ENCODE peak calls at places on chromosome 22, in four cellular contexts. A is activated CD8-positive, alpha-beta memory T cell treated with anti-CD3 and anti-CD28 coated beads, Interleukin-2, amount 50 U/mL, for 48 hours; L is skeletal muscle cell; H is uterus. Y is an unnamed sample.
A peak's percentile ranks its signal among the peaks of the same experiment; 100 is the strongest.

GRCh38 chr22:17443413-17444203 is 74.3 kb downstream of the CECR2 start:
- DNase-seq in A (no peak), L (no peak), H (no peak), Y (no peak)

GRCh38 chr22:27603823-27604190 is 197.7 kb downstream of the MN1 start:
- DNase-seq in A (no peak), L (no peak), H (no peak), Y (no peak)

GRCh38 chr22:41021655-41022454 is 70.5 kb upstream of the EP300 start:
- DNase-seq in A (peak; percentile 81), L (no peak), H (peak; percentile 67), Y (peak; percentile 93)

GRCh38 chr22:35681454-35682050 is 33.3 kb downstream of the APOL6 start:
- DNase-seq in A (no peak), L (no peak), H (no peak), Y (no peak)

GRCh38 chr22:17980638-17981051 is 43.7 kb downstream of the MICAL3 start:
- DNase-seq in A (peak; percentile 67), L (no peak), H (no peak), Y (peak; percentile 70)

GRCh38 chr22:27387561-27387960 is 414.0 kb downstream of the MN1 start:
- DNase-seq in A (no peak), L (no peak), H (no peak), Y (no peak)

GRCh38 chr22:21101877-21102638 is 56.3 kb downstream of the LRRC74B start:
- DNase-seq in A (no peak), L (no peak), H (no peak), Y (no peak)

GRCh38 chr22:30241576-30242371 is 4.8 kb downstream of the LIF start:
- DNase-seq in A (no peak), L (no peak), H (no peak), Y (no peak)

GRCh38 chr22:48850658-48851287 is 976.9 kb downstream of the BRD1 start:
- DNase-seq in A (no peak), L (no peak), H (no peak), Y (peak; percentile 48)

GRCh38 chr22:19122752-19123492 is 710 bp upstream of the DGCR2 start:
- DNase-seq in A (no peak), L (no peak), H (no peak), Y (no peak)

GRCh38 chr22:24208012-24208749 is 26.9 kb downstream of the SUSD2 start:
- DNase-seq in A (no peak), L (peak; percentile 94), H (peak; percentile 80), Y (no peak)

GRCh38 chr22:17098379-17098819 is 13.6 kb downstream of the IL17RA start:
- DNase-seq in A (no peak), L (no peak), H (no peak), Y (peak; percentile 64)

GRCh38 chr22:17159504-17159951 is 451 bp upstream of the HDHD5 start:
- DNase-seq in A (peak; percentile 86), L (peak; percentile 22), H (peak; percentile 45), Y (peak; percentile 80)

GRCh38 chr22:20587206-20587958 is 80.0 kb downstream of the MED15 start:
- DNase-seq in A (no peak), L (no peak), H (no peak), Y (no peak)

GRCh38 chr22:46761539-46762237 is 762 bp upstream of the TBC1D22A start:
- DNase-seq in A (no peak), L (no peak), H (no peak), Y (no peak)

GRCh38 chr22:25080855-25081254 is 118.8 kb upstream of the CRYBB3 start:
- DNase-seq in A (no peak), L (no peak), H (no peak), Y (no peak)

GRCh38 chr22:45503816-45504702 is 1.4 kb downstream of the FBLN1 start:
- DNase-seq in A (no peak), L (peak; percentile 35), H (no peak), Y (no peak)

GRCh38 chr22:39290724-39291161 is 28.7 kb downstream of the RPL3 start:
- DNase-seq in A (no peak), L (no peak), H (peak; percentile 78), Y (no peak)

GRCh38 chr22:48700566-48701295 is 1126.9 kb downstream of the BRD1 start:
- DNase-seq in A (no peak), L (no peak), H (no peak), Y (no peak)

GRCh38 chr22:36445158-36445668 is 36.2 kb downstream of the TXN2 start:
- DNase-seq in A (no peak), L (peak; percentile 66), H (peak; percentile 68), Y (no peak)

GRCh38 chr22:48368975-48369525 is 1458.6 kb downstream of the BRD1 start:
- DNase-seq in A (no peak), L (no peak), H (no peak), Y (no peak)

GRCh38 chr22:22810471-22810870 is 77.1 kb upstream of the IGLL5 start:
- DNase-seq in A (no peak), L (no peak), H (no peak), Y (no peak)

GRCh38 chr22:22431271-22432220 is 77.0 kb downstream of the ZNF280B start:
- DNase-seq in A (peak; percentile 78), L (no peak), H (peak; percentile 19), Y (no peak)

GRCh38 chr22:23527971-23528740 is 51.9 kb downstream of the IGLL1 start:
- DNase-seq in A (no peak), L (no peak), H (no peak), Y (peak; percentile 56)

GRCh38 chr22:37340331-37341262 is 58.3 kb downstream of the CYTH4 start:
- DNase-seq in A (no peak), L (no peak), H (no peak), Y (no peak)

GRCh38 chr22:43435851-43436535 is 24.2 kb downstream of the MPPED1 start:
- DNase-seq in A (no peak), L (no peak), H (no peak), Y (peak; percentile 52)

GRCh38 chr22:38467904-38468760 is at the start of gene KDELR3:
- DNase-seq in A (peak; percentile 90), L (peak; percentile 40), H (peak; percentile 57), Y (peak; percentile 86)

GRCh38 chr22:44572414-44573207 is 74.6 kb upstream of the RTL6 start:
- DNase-seq in A (peak; percentile 42), L (no peak), H (no peak), Y (peak; percentile 57)

GRCh38 chr22:39356464-39356863 is 6.7 kb downstream of the SYNGR1 start:
- DNase-seq in A (no peak), L (no peak), H (no peak), Y (no peak)

GRCh38 chr22:50190182-50190951 is 4.7 kb downstream of the TRABD start:
- DNase-seq in A (peak; percentile 86), L (no peak), H (peak; percentile 60), Y (peak; percentile 94)

GRCh38 chr22:30868663-30869385 is 99.8 kb downstream of the MORC2 start:
- DNase-seq in A (no peak), L (peak; percentile 47), H (no peak), Y (peak; percentile 54)

GRCh38 chr22:20606041-20606783 is 98.8 kb downstream of the MED15 start:
- DNase-seq in A (peak; percentile 82), L (peak; percentile 6), H (no peak), Y (peak; percentile 92)

GRCh38 chr22:49009359-49010063 is 818.2 kb downstream of the BRD1 start:
- DNase-seq in A (peak; percentile 6), L (no peak), H (no peak), Y (peak; percentile 41)

GRCh38 chr22:49323751-49324415 is 503.8 kb downstream of the BRD1 start:
- DNase-seq in A (peak; percentile 28), L (no peak), H (no peak), Y (peak; percentile 52)

GRCh38 chr22:37831472-37831871 is 8.3 kb downstream of the GALR3 start:
- DNase-seq in A (no peak), L (no peak), H (no peak), Y (no peak)

Y was measured in upper lobe of right lung.